ENCODE peak calls at places on chromosomes 16 and 17, in five cellular contexts. One of them, this sample, is unnamed.

GRCh38 chr17:14471052-14471451 is 170.2 kb downstream of the HS3ST3B1 start:
- DNase-seq in T-helper 17 cell: no peak
- DNase-seq in DMS153: peak; percentile 21
- DNase-seq in pancreas: no peak
- DNase-seq in naive B cell: no peak
- DNase-seq in this sample: no peak

GRCh38 chr17:43599835-43600234 is 53.7 kb upstream of the ETV4 start:
- DNase-seq in T-helper 17 cell: no peak
- DNase-seq in DMS153: no peak
- DNase-seq in pancreas: no peak
- DNase-seq in naive B cell: no peak
- DNase-seq in this sample: no peak

GRCh38 chr17:80706454-80706853 is 161.8 kb downstream of the RPTOR start:
- DNase-seq in T-helper 17 cell: no peak
- DNase-seq in DMS153: no peak
- DNase-seq in pancreas: no peak
- DNase-seq in naive B cell: no peak
- DNase-seq in this sample: no peak

GRCh38 chr17:48134912-48135480 is 27.4 kb downstream of the SNX11 start:
- DNase-seq in T-helper 17 cell: no peak
- DNase-seq in DMS153: no peak
- DNase-seq in pancreas: no peak
- DNase-seq in naive B cell: no peak
- DNase-seq in this sample: no peak

GRCh38 chr16:51147776-51148673 is 3.0 kb downstream of the SALL1 start:
- DNase-seq in T-helper 17 cell: no peak
- DNase-seq in DMS153: no peak
- DNase-seq in pancreas: no peak
- DNase-seq in naive B cell: no peak
- DNase-seq in this sample: no peak

GRCh38 chr16:82088483-82088882 is 53.4 kb downstream of the HSD17B2 start:
- DNase-seq in T-helper 17 cell: no peak
- DNase-seq in DMS153: no peak
- DNase-seq in pancreas: no peak
- DNase-seq in naive B cell: no peak
- DNase-seq in this sample: no peak

GRCh38 chr16:20676268-20676828 is 21.1 kb downstream of the ACSM1 start:
- DNase-seq in T-helper 17 cell: no peak
- DNase-seq in DMS153: peak; percentile 10
- DNase-seq in pancreas: peak; percentile 73
- DNase-seq in naive B cell: peak; percentile 18
- DNase-seq in this sample: no peak

GRCh38 chr17:79395046-79395445 is 215.8 kb downstream of the RBFOX3 start:
- DNase-seq in T-helper 17 cell: no peak
- DNase-seq in DMS153: no peak
- DNase-seq in pancreas: no peak
- DNase-seq in naive B cell: no peak
- DNase-seq in this sample: no peak

GRCh38 chr16:53433930-53434435 is 288 bp upstream of the RBL2 start:
- DNase-seq in T-helper 17 cell: peak; percentile 72
- DNase-seq in DMS153: no peak
- DNase-seq in pancreas: no peak
- DNase-seq in naive B cell: no peak
- DNase-seq in this sample: no peak

This sample was measured in left lung.